ENCODE peak calls at places on chromosomes 5 and 9, in seven cellular contexts. One of them, this sample, is unnamed.

GRCh38 chr5:53126514-53126913 is 17.0 kb upstream of the MOCS2 start:
- DNase-seq in neural progenitor cell: no peak
- DNase-seq in PC-3: peak; percentile 34
- DNase-seq in small intestine: no peak
- DNase-seq in stomach: no peak
- DNase-seq in left ventricle myocardium inferior: no peak
- DNase-seq in CD4-positive, alpha-beta memory T cell: no peak
- DNase-seq in this sample: no peak

GRCh38 chr5:74865293-74865798 is 841 bp downstream of the FAM169A start:
- DNase-seq in neural progenitor cell: no peak
- DNase-seq in PC-3: peak; percentile 3
- DNase-seq in small intestine: no peak
- DNase-seq in stomach: no peak
- DNase-seq in left ventricle myocardium inferior: no peak
- DNase-seq in CD4-positive, alpha-beta memory T cell: no peak
- DNase-seq in this sample: no peak

GRCh38 chr5:97601651-97602050 is 418.6 kb upstream of the RIOK2 start:
- DNase-seq in neural progenitor cell: no peak
- DNase-seq in PC-3: no peak
- DNase-seq in small intestine: no peak
- DNase-seq in stomach: no peak
- DNase-seq in left ventricle myocardium inferior: no peak
- DNase-seq in CD4-positive, alpha-beta memory T cell: no peak
- DNase-seq in this sample: no peak

GRCh38 chr9:125146247-125146646 is 2.9 kb upstream of the SCAI start:
- DNase-seq in neural progenitor cell: no peak
- DNase-seq in PC-3: no peak
- DNase-seq in small intestine: no peak
- DNase-seq in stomach: no peak
- DNase-seq in left ventricle myocardium inferior: no peak
- DNase-seq in CD4-positive, alpha-beta memory T cell: no peak
- DNase-seq in this sample: no peak

GRCh38 chr9:90441814-90442213 is 200.8 kb downstream of the DIRAS2 start:
- DNase-seq in neural progenitor cell: no peak
- DNase-seq in PC-3: no peak
- DNase-seq in small intestine: no peak
- DNase-seq in stomach: no peak
- DNase-seq in left ventricle myocardium inferior: no peak
- DNase-seq in CD4-positive, alpha-beta memory T cell: no peak
- DNase-seq in this sample: no peak

GRCh38 chr5:55665065-55665464 is 47.1 kb downstream of the SLC38A9 start:
- DNase-seq in neural progenitor cell: no peak
- DNase-seq in PC-3: no peak
- DNase-seq in small intestine: no peak
- DNase-seq in stomach: no peak
- DNase-seq in left ventricle myocardium inferior: no peak
- DNase-seq in CD4-positive, alpha-beta memory T cell: no peak
- DNase-seq in this sample: peak; percentile 80

GRCh38 chr9:91681461-91682305 is 258.1 kb upstream of the NFIL3 start:
- DNase-seq in neural progenitor cell: peak; percentile 91
- DNase-seq in PC-3: peak; percentile 71
- DNase-seq in small intestine: peak; percentile 38
- DNase-seq in stomach: peak; percentile 82
- DNase-seq in left ventricle myocardium inferior: peak; percentile 75
- DNase-seq in CD4-positive, alpha-beta memory T cell: peak; percentile 46
- DNase-seq in this sample: peak; percentile 82

GRCh38 chr5:167769846-167770420 is 521.5 kb upstream of the WWC1 start:
- DNase-seq in neural progenitor cell: no peak
- DNase-seq in PC-3: no peak
- DNase-seq in small intestine: no peak
- DNase-seq in stomach: no peak
- DNase-seq in left ventricle myocardium inferior: no peak
- DNase-seq in CD4-positive, alpha-beta memory T cell: no peak
- DNase-seq in this sample: no peak

GRCh38 chr5:150073086-150073625 is 13.2 kb downstream of the CSF1R start:
- DNase-seq in neural progenitor cell: no peak
- DNase-seq in PC-3: no peak
- DNase-seq in small intestine: no peak
- DNase-seq in stomach: peak; percentile 15
- DNase-seq in left ventricle myocardium inferior: no peak
- DNase-seq in CD4-positive, alpha-beta memory T cell: no peak
- DNase-seq in this sample: no peak

GRCh38 chr9:76734716-76735115 is 29.5 kb upstream of the PCA3 start:
- DNase-seq in neural progenitor cell: no peak
- DNase-seq in PC-3: no peak
- DNase-seq in small intestine: no peak
- DNase-seq in stomach: no peak
- DNase-seq in left ventricle myocardium inferior: no peak
- DNase-seq in CD4-positive, alpha-beta memory T cell: no peak
- DNase-seq in this sample: no peak

GRCh38 chr9:136645903-136646754 is 16.6 kb upstream of the EGFL7 start:
- DNase-seq in neural progenitor cell: peak; percentile 74
- DNase-seq in PC-3: no peak
- DNase-seq in small intestine: no peak
- DNase-seq in stomach: peak; percentile 64
- DNase-seq in left ventricle myocardium inferior: peak; percentile 86
- DNase-seq in CD4-positive, alpha-beta memory T cell: no peak
- DNase-seq in this sample: no peak

GRCh38 chr5:171724771-171725609 is 60.6 kb upstream of the SMIM23 start:
- DNase-seq in neural progenitor cell: peak; percentile 24
- DNase-seq in PC-3: no peak
- DNase-seq in small intestine: no peak
- DNase-seq in stomach: no peak
- DNase-seq in left ventricle myocardium inferior: no peak
- DNase-seq in CD4-positive, alpha-beta memory T cell: no peak
- DNase-seq in this sample: no peak

GRCh38 chr9:79671558-79671957 is 99.8 kb downstream of the TLE4 start:
- DNase-seq in neural progenitor cell: no peak
- DNase-seq in PC-3: peak; percentile 39
- DNase-seq in small intestine: peak; percentile 83
- DNase-seq in stomach: no peak
- DNase-seq in left ventricle myocardium inferior: no peak
- DNase-seq in CD4-positive, alpha-beta memory T cell: no peak
- DNase-seq in this sample: no peak

GRCh38 chr9:25678147-25678666 is at the start of gene TUSC1:
- DNase-seq in neural progenitor cell: peak; percentile 69
- DNase-seq in PC-3: peak; percentile 72
- DNase-seq in small intestine: peak; percentile 77
- DNase-seq in stomach: peak; percentile 75
- DNase-seq in left ventricle myocardium inferior: peak; percentile 88
- DNase-seq in CD4-positive, alpha-beta memory T cell: no peak
- DNase-seq in this sample: peak; percentile 94

GRCh38 chr5:25823330-25823873 is 1178.6 kb upstream of the CDH10 start:
- DNase-seq in neural progenitor cell: no peak
- DNase-seq in PC-3: no peak
- DNase-seq in small intestine: no peak
- DNase-seq in stomach: no peak
- DNase-seq in left ventricle myocardium inferior: no peak
- DNase-seq in CD4-positive, alpha-beta memory T cell: no peak
- DNase-seq in this sample: no peak

GRCh38 chr9:20903214-20903613 is 128.2 kb downstream of the HACD4 start:
- DNase-seq in neural progenitor cell: no peak
- DNase-seq in PC-3: no peak
- DNase-seq in small intestine: peak; percentile 36
- DNase-seq in stomach: no peak
- DNase-seq in left ventricle myocardium inferior: no peak
- DNase-seq in CD4-positive, alpha-beta memory T cell: no peak
- DNase-seq in this sample: no peak

DNA sequence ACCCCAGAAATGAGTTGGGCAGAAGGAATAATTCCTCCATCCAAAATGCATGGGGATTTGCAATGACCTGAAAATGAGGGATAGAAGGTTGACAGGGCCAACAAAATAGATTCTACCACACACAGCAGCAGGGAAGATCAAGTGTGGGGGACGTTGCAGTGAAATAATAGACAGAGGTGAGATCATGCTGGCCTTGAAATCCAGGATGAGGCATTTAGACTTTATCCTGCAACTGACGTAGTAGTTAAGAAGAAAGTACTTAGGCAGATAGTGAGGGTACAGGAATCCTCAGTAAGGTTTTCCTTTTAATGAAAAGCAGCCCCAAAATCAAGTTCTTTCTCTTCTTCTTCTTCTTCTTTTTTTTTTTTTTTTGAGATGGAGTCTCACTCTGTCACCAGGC is 31.6 kb upstream of the TGFBR1 start:
- DNase-seq in neural progenitor cell: no peak
- DNase-seq in PC-3: no peak
- DNase-seq in small intestine: no peak
- DNase-seq in stomach: no peak
- DNase-seq in left ventricle myocardium inferior: no peak
- DNase-seq in CD4-positive, alpha-beta memory T cell: no peak
- DNase-seq in this sample: no peak
- H3K4me1 ChIP-seq in neural progenitor cell: peaks cover 10% of the 10 kb centered on the region
- H3K4me1 ChIP-seq in PC-3: peaks cover 8% of the 10 kb centered on the region
- H3K4me1 ChIP-seq in small intestine: no peaks in the 10 kb centered on the region
- H3K4me1 ChIP-seq in stomach: peaks cover 5% of the 10 kb centered on the region
- H3K4me1 ChIP-seq in left ventricle myocardium inferior: peaks cover 69% of the 10 kb centered on the region
- H3K4me1 ChIP-seq in CD4-positive, alpha-beta memory T cell: peaks cover 53% of the 10 kb centered on the region
- H3K4me1 ChIP-seq in this sample: no peaks in the 10 kb centered on the region

DNA sequence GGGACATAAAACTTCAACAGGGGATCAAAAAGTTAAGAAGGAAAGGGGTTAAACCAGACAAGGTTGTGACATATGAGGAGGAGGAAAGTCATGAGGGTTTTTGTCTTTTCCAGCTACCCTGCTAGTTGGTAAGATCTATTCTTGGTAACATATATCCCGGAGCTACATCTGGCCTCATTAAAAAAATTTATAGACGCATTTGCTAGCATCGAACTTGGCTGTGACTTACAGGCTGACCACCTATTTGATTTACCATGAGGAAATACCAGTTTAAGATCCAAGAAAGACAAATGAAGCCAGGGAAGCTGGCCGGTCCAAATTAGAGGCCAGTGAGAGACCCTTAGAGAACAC is 87.6 kb upstream of the NIPAL4 start:
- DNase-seq in neural progenitor cell: no peak
- DNase-seq in PC-3: peak; percentile 83
- DNase-seq in small intestine: no peak
- DNase-seq in stomach: no peak
- DNase-seq in left ventricle myocardium inferior: no peak
- DNase-seq in CD4-positive, alpha-beta memory T cell: no peak
- DNase-seq in this sample: no peak
- H3K27ac ChIP-seq in neural progenitor cell: no peak overlapping the region
- H3K27ac ChIP-seq in PC-3: peak overlapping the region; percentile 95
- H3K27ac ChIP-seq in small intestine: no peak overlapping the region
- H3K27ac ChIP-seq in stomach: peak overlapping the region; percentile 31
- H3K27ac ChIP-seq in left ventricle myocardium inferior: no peak overlapping the region
- H3K27ac ChIP-seq in CD4-positive, alpha-beta memory T cell: no peak overlapping the region
- H3K27ac ChIP-seq in this sample: no peak overlapping the region

DNA sequence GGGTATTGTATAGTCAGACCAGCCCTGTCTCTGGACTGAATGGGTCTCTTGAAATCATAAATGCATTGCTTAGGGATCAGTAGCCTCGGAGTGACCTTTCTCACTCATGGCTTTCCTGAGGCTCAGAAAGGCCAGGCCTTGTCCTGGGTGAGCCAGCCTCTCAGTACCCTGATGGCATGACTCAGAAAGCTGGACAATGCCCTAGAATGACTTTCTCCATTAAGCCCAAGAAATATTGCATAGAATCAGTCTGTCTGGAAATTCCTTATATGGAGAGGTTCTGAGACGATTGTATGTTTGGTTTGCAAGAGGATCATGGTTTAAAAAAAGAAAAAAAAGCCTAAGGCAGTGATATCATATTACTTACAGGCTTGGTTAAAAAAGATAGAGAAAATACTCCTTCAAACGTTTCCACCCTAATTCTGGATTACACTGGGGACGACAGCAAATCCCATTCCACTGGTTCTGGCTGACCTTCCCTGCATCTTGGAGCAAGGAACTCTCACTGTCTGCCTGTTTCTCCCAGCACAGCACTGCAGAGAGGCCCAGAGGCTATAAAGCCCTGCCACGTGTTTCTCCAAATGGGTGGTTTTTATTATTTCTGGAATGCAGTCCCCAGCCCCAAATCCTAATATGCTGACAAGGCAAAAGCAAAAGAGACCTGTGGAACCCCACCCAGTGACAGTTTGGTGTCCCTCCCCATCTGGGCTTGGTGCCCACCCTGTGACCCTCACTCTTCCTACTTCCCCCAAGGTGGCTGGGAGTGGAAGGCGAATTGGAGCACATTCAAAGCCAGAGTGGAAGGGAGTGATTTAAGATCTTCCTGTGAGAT is 34.4 kb downstream of the MAP1B start:
- DNase-seq in neural progenitor cell: no peak
- DNase-seq in PC-3: peak; percentile 78
- DNase-seq in small intestine: no peak
- DNase-seq in stomach: no peak
- DNase-seq in left ventricle myocardium inferior: no peak
- DNase-seq in CD4-positive, alpha-beta memory T cell: no peak
- DNase-seq in this sample: no peak
- H3K4me1 ChIP-seq in neural progenitor cell: peaks cover 18% of the 10 kb centered on the region
- H3K4me1 ChIP-seq in PC-3: peaks cover 50% of the 10 kb centered on the region
- H3K4me1 ChIP-seq in small intestine: no peaks in the 10 kb centered on the region
- H3K4me1 ChIP-seq in stomach: peaks cover 15% of the 10 kb centered on the region
- H3K4me1 ChIP-seq in left ventricle myocardium inferior: peaks cover 75% of the 10 kb centered on the region
- H3K4me1 ChIP-seq in CD4-positive, alpha-beta memory T cell: no peaks in the 10 kb centered on the region
- H3K4me1 ChIP-seq in this sample: peaks cover 38% of the 10 kb centered on the region

GRCh38 chr5:318931-319601 is 2.4 kb upstream of the AHRR start:
- DNase-seq in neural progenitor cell: no peak
- DNase-seq in PC-3: no peak
- DNase-seq in small intestine: no peak
- DNase-seq in stomach: no peak
- DNase-seq in left ventricle myocardium inferior: no peak
- DNase-seq in CD4-positive, alpha-beta memory T cell: no peak
- DNase-seq in this sample: no peak
- H3K27ac ChIP-seq in neural progenitor cell: no peak overlapping the region
- H3K27ac ChIP-seq in PC-3: no peak overlapping the region
- H3K27ac ChIP-seq in small intestine: no peak overlapping the region
- H3K27ac ChIP-seq in stomach: no peak overlapping the region
- H3K27ac ChIP-seq in left ventricle myocardium inferior: no peak overlapping the region
- H3K27ac ChIP-seq in CD4-positive, alpha-beta memory T cell: no peak overlapping the region
- H3K27ac ChIP-seq in this sample: no peak overlapping the region

DNA sequence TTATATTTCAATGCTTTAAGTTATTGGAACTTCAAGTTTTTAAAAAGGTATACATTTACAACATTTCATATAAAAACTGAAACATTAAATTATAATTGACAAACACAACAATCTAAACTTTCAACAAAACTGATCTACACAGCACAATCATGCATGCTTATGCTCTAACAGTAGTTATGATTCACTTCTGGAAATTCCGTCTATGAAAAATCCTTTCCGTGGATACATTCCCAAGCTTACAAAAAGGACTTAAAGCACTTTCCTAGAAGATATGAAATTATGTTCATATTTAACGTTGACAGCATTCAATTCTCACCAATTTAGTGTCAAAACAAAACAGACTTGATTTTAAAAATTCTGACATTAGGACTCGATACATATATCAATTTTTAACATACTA is 3.7 kb downstream of the HNRNPH1 start:
- DNase-seq in neural progenitor cell: no peak
- DNase-seq in PC-3: no peak
- DNase-seq in small intestine: no peak
- DNase-seq in stomach: no peak
- DNase-seq in left ventricle myocardium inferior: no peak
- DNase-seq in CD4-positive, alpha-beta memory T cell: no peak
- DNase-seq in this sample: no peak
- H3K4me1 ChIP-seq in neural progenitor cell: peaks cover 40% of the 10 kb centered on the region
- H3K4me1 ChIP-seq in PC-3: peaks cover 24% of the 10 kb centered on the region
- H3K4me1 ChIP-seq in small intestine: no peaks in the 10 kb centered on the region
- H3K4me1 ChIP-seq in stomach: peaks cover 67% of the 10 kb centered on the region
- H3K4me1 ChIP-seq in left ventricle myocardium inferior: peaks cover 93% of the 10 kb centered on the region
- H3K4me1 ChIP-seq in CD4-positive, alpha-beta memory T cell: peaks cover 83% of the 10 kb centered on the region
- H3K4me1 ChIP-seq in this sample: no peaks in the 10 kb centered on the region

This sample was measured in aorta.